ENCODE peak calls at places on chromosomes 16 and 17, in eight cellular contexts. D is HEK293T, M is cerebellum, H is left lung, B is progenitor cell of endocrine pancreas, R is AG08396, T is neural crest cell, G is left ventricle myocardium superior. W is an unnamed sample.

GRCh38 chr17:45149669-45150603 is 1.7 kb downstream of the HEXIM1 start:
- DNase-seq in G (peak), H (peak), R (no peak), D (no peak), B (no peak), T (no peak), M (peak), W (peak)

GRCh38 chr17:77772461-77772897 is 186.0 kb upstream of the TNRC6C start:
- DNase-seq in H (peak), T (peak), D (peak), G (peak), B (peak), M (no peak), R (no peak), W (peak)

GRCh38 chr16:12758670-12759558 is 44.8 kb downstream of the CPPED1 start:
- DNase-seq in R (no peak), M (no peak), H (no peak), D (no peak), G (no peak), T (no peak), B (no peak), W (no peak)

GRCh38 chr17:79012563-79013134 is 3.1 kb upstream of the CANT1 start:
- DNase-seq in D (no peak), H (no peak), B (no peak), R (no peak), M (no peak), T (no peak), G (no peak), W (no peak)

GRCh38 chr17:35170968-35171771 is 23.0 kb downstream of the SLC35G3 start:
- DNase-seq in B (no peak), R (peak), D (peak), G (no peak), T (no peak), M (no peak), H (no peak), W (no peak)

GRCh38 chr16:10579965-10580918 is at the start of gene EMP2:
- DNase-seq in T (peak), H (peak), M (peak), D (peak), B (peak), G (peak), R (peak), W (peak)

GRCh38 chr16:67884684-67885083 is at the start of gene NRN1L:
- DNase-seq in H (peak), B (peak), G (peak), D (peak), M (peak), R (peak), T (peak), W (peak)

GRCh38 chr16:49085689-49086088 is 195.9 kb downstream of the CBLN1 start:
- DNase-seq in M (no peak), D (no peak), T (no peak), G (no peak), H (no peak), R (no peak), B (no peak), W (no peak)

GRCh38 chr17:78474631-78475146 is 96.2 kb downstream of the PGS1 start:
- DNase-seq in M (no peak), R (no peak), T (no peak), B (no peak), G (no peak), D (no peak), H (peak), W (no peak)

GRCh38 chr17:39755550-39756375 is 18.0 kb downstream of the GRB7 start:
- DNase-seq in H (no peak), B (no peak), R (no peak), M (no peak), D (no peak), T (no peak), G (no peak), W (peak)

GRCh38 chr17:50177983-50178834 is 12.4 kb downstream of the SGCA start:
- DNase-seq in B (peak), T (peak), R (peak), H (peak), M (peak), G (peak), D (peak), W (peak)

GRCh38 chr17:45137561-45138305 is 2.2 kb downstream of the ACBD4 start:
- DNase-seq in B (no peak), H (peak), D (no peak), T (no peak), G (no peak), R (no peak), M (no peak), W (peak)

GRCh38 chr16:47392114-47392513 is 68.7 kb downstream of the ITFG1 start:
- DNase-seq in G (no peak), B (no peak), H (no peak), D (no peak), M (no peak), T (no peak), R (no peak), W (no peak)

GRCh38 chr17:58136669-58137279 is 11.4 kb upstream of the OR4D1 start:
- DNase-seq in D (peak), R (no peak), T (no peak), M (no peak), G (no peak), B (no peak), H (no peak), W (no peak)

W was measured in kidney.